ENCODE peak calls at places on chromosomes 12 and 14, in nine cellular contexts. D is caudate nucleus; Q is tibial nerve; O is HepG2; W is naive thymus-derived CD4-positive, alpha-beta T cell; C is DND-41; G is HCT116; Y is psoas muscle; P is right lobe of liver. M is an unnamed sample.

GRCh38 chr12:57896139-57896436 is 45.3 kb upstream of the ATP23 start:
- DNase-seq in D (no peak), Q (no peak), O (no peak), W (no peak), C (no peak), G (no peak), Y (no peak), P (no peak), M (no peak)

GRCh38 chr12:47590771-47591368 is 115.0 kb downstream of the RPAP3 start:
- DNase-seq in D (no peak), Q (no peak), O (no peak), W (no peak), C (no peak), G (no peak), Y (no peak), P (no peak), M (no peak)

GRCh38 chr12:67784831-67785230 is 136.3 kb downstream of the DYRK2 start:
- DNase-seq in D (no peak), Q (no peak), O (no peak), W (no peak), C (no peak), G (no peak), Y (no peak), P (no peak), M (no peak)

GRCh38 chr12:122411537-122411936 is 10.9 kb downstream of the CLIP1 start:
- DNase-seq in D (no peak), Q (no peak), O (no peak), W (no peak), C (no peak), G (no peak), Y (no peak), P (peak; percentile 66), M (no peak)

GRCh38 chr14:89990218-89990617 is 34.5 kb downstream of the TDP1 start:
- DNase-seq in D (no peak), Q (no peak), O (no peak), W (no peak), C (no peak), G (no peak), Y (no peak), P (no peak), M (no peak)

GRCh38 chr12:127278351-127278750 is 988.6 kb upstream of the TMEM132C start:
- DNase-seq in D (no peak), Q (no peak), O (no peak), W (no peak), C (no peak), G (no peak), Y (no peak), P (no peak), M (no peak)

GRCh38 chr12:106766393-106766826 is 8.1 kb upstream of the RIC8B start:
- DNase-seq in D (peak; percentile 78), Q (peak; percentile 71), O (no peak), W (no peak), C (no peak), G (no peak), Y (peak; percentile 64), P (peak; percentile 90), M (peak; percentile 74)

GRCh38 chr14:91356218-91356763 is 61.3 kb downstream of the CCDC88C start:
- DNase-seq in D (no peak), Q (no peak), O (no peak), W (no peak), C (no peak), G (no peak), Y (no peak), P (no peak), M (no peak)

GRCh38 chr14:102437997-102438922 is 71.3 kb downstream of the ANKRD9 start:
- DNase-seq in D (peak; percentile 71), Q (peak; percentile 78), O (peak; percentile 59), W (peak; percentile 43), C (peak; percentile 48), G (peak; percentile 59), Y (peak; percentile 94), P (peak; percentile 85), M (peak; percentile 92)

GRCh38 chr12:6778212-6778570 is 5.9 kb downstream of the LAG3 start:
- DNase-seq in D (no peak), Q (no peak), O (no peak), W (no peak), C (no peak), G (no peak), Y (peak; percentile 67), P (no peak), M (no peak)

GRCh38 chr12:118850244-118850825 is 131.0 kb upstream of the SRRM4 start:
- DNase-seq in D (no peak), Q (no peak), O (peak; percentile 22), W (no peak), C (peak; percentile 21), G (peak; percentile 13), Y (no peak), P (no peak), M (no peak)

GRCh38 chr12:95623554-95624170 is 72.4 kb upstream of the USP44 start:
- DNase-seq in D (no peak), Q (peak; percentile 18), O (peak; percentile 73), W (no peak), C (peak; percentile 18), G (peak; percentile 66), Y (peak; percentile 66), P (peak; percentile 78), M (peak; percentile 89)

GRCh38 chr14:104743461-104744380 is 9.2 kb upstream of the SIVA1 start:
- DNase-seq in D (no peak), Q (no peak), O (no peak), W (no peak), C (no peak), G (no peak), Y (peak; percentile 36), P (no peak), M (no peak)

GRCh38 chr12:5971194-5971850 is 26.3 kb upstream of the ANO2 start:
- DNase-seq in D (no peak), Q (no peak), O (no peak), W (no peak), C (no peak), G (no peak), Y (no peak), P (no peak), M (no peak)

GRCh38 chr14:63632932-63633514 is 8.6 kb downstream of the WDR89 start:
- DNase-seq in D (no peak), Q (no peak), O (peak; percentile 9), W (peak; percentile 58), C (no peak), G (peak; percentile 7), Y (no peak), P (no peak), M (no peak)

GRCh38 chr14:94882401-94882800 is 112.5 kb upstream of the GSC start:
- DNase-seq in D (no peak), Q (no peak), O (no peak), W (no peak), C (no peak), G (no peak), Y (no peak), P (no peak), M (no peak)

GRCh38 chr14:84084056-84084590 is 1445.8 kb upstream of the FLRT2 start:
- DNase-seq in D (no peak), Q (no peak), O (no peak), W (no peak), C (no peak), G (no peak), Y (no peak), P (no peak), M (no peak)

GRCh38 chr12:101877816-101878811 is 734 bp downstream of the DRAM1 start:
- DNase-seq in D (no peak), Q (peak; percentile 26), O (peak; percentile 7), W (no peak), C (no peak), G (no peak), Y (peak; percentile 65), P (peak; percentile 62), M (no peak)

GRCh38 chr14:101007004-101007614 is 103.6 kb upstream of the RTL1 start:
- DNase-seq in D (no peak), Q (no peak), O (no peak), W (no peak), C (no peak), G (no peak), Y (no peak), P (no peak), M (no peak)
- H3K27ac ChIP-seq in D (no peak overlapping the region), Q (no peak overlapping the region), O (no peak overlapping the region), W (no peak overlapping the region), C (no peak overlapping the region), G (no peak overlapping the region), Y (no peak overlapping the region), P (no peak overlapping the region), M (no peak overlapping the region)

DNA sequence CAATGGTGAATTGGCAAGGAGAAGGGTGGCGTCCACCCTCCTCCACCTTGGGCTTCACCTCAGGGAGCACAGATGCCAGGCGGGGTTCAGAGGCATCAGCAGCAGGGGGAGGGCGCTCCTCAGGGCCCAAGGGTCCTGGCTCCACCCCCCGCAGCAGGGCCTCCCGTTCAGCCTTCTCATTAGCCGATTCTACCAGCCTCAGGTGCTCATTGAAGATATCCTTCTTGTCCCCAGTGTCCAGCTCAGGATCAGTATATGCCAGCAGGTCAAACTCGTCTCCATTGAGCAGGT is 19.3 kb upstream of the PRKAG1 start:
- DNase-seq in D (no peak), Q (no peak), O (no peak), W (no peak), C (no peak), G (no peak), Y (no peak), P (no peak), M (no peak)
- H3K27ac ChIP-seq in D (no peak overlapping the region), Q (no peak overlapping the region), O (no peak overlapping the region), W (no peak overlapping the region), C (no peak overlapping the region), G (no peak overlapping the region), Y (no peak overlapping the region), P (no peak overlapping the region), M (no peak overlapping the region)

GRCh38 chr12:62267490-62267889 is 7.3 kb downstream of the USP15 start:
- DNase-seq in D (no peak), Q (no peak), O (no peak), W (no peak), C (no peak), G (no peak), Y (no peak), P (no peak), M (no peak)

GRCh38 chr12:62270872-62271271 is 10.7 kb downstream of the USP15 start:
- DNase-seq in D (no peak), Q (no peak), O (no peak), W (no peak), C (no peak), G (no peak), Y (no peak), P (no peak), M (no peak)

GRCh38 chr12:62268956-62269355 is 8.8 kb downstream of the USP15 start:
- DNase-seq in D (no peak), Q (no peak), O (no peak), W (no peak), C (no peak), G (no peak), Y (no peak), P (no peak), M (no peak)

GRCh38 chr12:62270384-62270783 is 10.2 kb downstream of the USP15 start:
- DNase-seq in D (no peak), Q (no peak), O (no peak), W (no peak), C (no peak), G (no peak), Y (no peak), P (no peak), M (no peak)

GRCh38 chr12:62269464-62270228 is 9.4 kb downstream of the USP15 start:
- DNase-seq in D (no peak), Q (no peak), O (no peak), W (no peak), C (no peak), G (no peak), Y (no peak), P (no peak), M (no peak)
- H3K27ac ChIP-seq in D (no peak overlapping the region), Q (no peak overlapping the region), O (no peak overlapping the region), W (no peak overlapping the region), C (no peak overlapping the region), G (no peak overlapping the region), Y (no peak overlapping the region), P (no peak overlapping the region), M (no peak overlapping the region)

GRCh38 chr12:50934981-50935807 is 17.1 kb upstream of the HIGD1C start:
- DNase-seq in D (no peak), Q (no peak), O (peak; percentile 57), W (no peak), C (no peak), G (no peak), Y (no peak), P (no peak), M (no peak)
- H3K27ac ChIP-seq in D (peak overlapping the region; percentile 60), Q (peak overlapping the region; percentile 59), O (peak overlapping the region; percentile 93), W (no peak overlapping the region), C (no peak overlapping the region), G (no peak overlapping the region), Y (peak overlapping the region; percentile 66), P (peak overlapping the region; percentile 56), M (peak overlapping the region; percentile 76)

M was measured in upper lobe of right lung.